ENCODE peak calls at places on chromosomes 6 and 20, in five cellular contexts. R is GM12878, A is HepG2, Y is transverse colon, J is gastrocnemius medialis. U is an unnamed sample.

GRCh38 chr20:47318027-47318595 is 38.4 kb downstream of the ZMYND8 start:
- DNase-seq in R (no peak), J (peak; percentile 63), Y (peak; percentile 73), A (peak; percentile 94), U (no peak)

GRCh38 chr20:50586531-50587232 is 76.5 kb downstream of the PTPN1 start:
- DNase-seq in Y (no peak), A (no peak), J (no peak), R (no peak), U (no peak)

GRCh38 chr6:110537208-110538123 is 61.1 kb upstream of the SLC22A16 start:
- DNase-seq in A (peak; percentile 73), R (no peak), J (no peak), Y (no peak), U (no peak)

GRCh38 chr6:104682722-104683643 is 176.7 kb downstream of the HACE1 start:
- DNase-seq in J (no peak), R (no peak), Y (peak; percentile 33), A (peak; percentile 40), U (no peak)

GRCh38 chr6:45006893-45007292 is 321.2 kb upstream of the RUNX2 start:
- DNase-seq in Y (no peak), R (no peak), J (no peak), A (no peak), U (no peak)

GRCh38 chr6:135673671-135674309 is 176.2 kb upstream of the AHI1 start:
- DNase-seq in A (no peak), R (no peak), J (no peak), Y (no peak), U (no peak)

GRCh38 chr6:16918586-16918985 is 157.3 kb upstream of the ATXN1 start:
- DNase-seq in A (no peak), Y (no peak), R (no peak), J (no peak), U (no peak)

GRCh38 chr6:128580224-128581110 is 60.1 kb upstream of the PTPRK start:
- DNase-seq in Y (no peak), R (no peak), J (no peak), A (no peak), U (no peak)

GRCh38 chr6:47478233-47479155 is 905 bp downstream of the CD2AP start:
- DNase-seq in J (no peak), Y (peak; percentile 41), R (no peak), A (peak; percentile 43), U (no peak)

GRCh38 chr6:87755697-87756671 is 54.0 kb upstream of the AKIRIN2 start:
- DNase-seq in R (no peak), Y (no peak), A (no peak), J (no peak), U (no peak)

DNA sequence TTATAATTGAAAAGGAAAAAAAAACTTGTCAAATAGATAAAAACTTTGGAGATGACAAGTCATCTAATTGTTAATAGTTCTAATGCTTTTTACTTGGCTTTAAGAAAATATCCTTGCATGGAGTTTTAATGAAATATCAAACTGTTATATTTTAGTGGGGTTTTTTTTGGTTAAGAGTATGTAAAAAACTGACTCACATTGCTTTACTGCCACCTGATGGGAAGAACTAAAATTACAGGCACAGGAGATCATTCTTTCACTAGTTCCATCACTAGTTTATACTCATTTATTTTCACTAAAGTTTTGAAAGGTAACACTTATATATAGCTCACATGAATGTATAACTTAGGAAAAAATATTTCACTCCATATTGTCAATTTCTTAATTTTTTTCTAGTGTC is 309.1 kb downstream of the LMBRD1 start:
- DNase-seq in A (no peak), J (no peak), R (no peak), Y (no peak), U (no peak)
- TF ChIP-seq CTCF in A (peak; percentile 28), J (no peak), R (peak; percentile 19), Y (no peak), U (no peak)

GRCh38 chr6:157045831-157046454 is 268.8 kb downstream of the ARID1B start:
- DNase-seq in A (peak; percentile 29), R (no peak), J (no peak), Y (no peak), U (no peak)

GRCh38 chr6:157047951-157048350 is 270.8 kb downstream of the ARID1B start:
- DNase-seq in R (no peak), J (no peak), Y (no peak), A (no peak), U (no peak)

GRCh38 chr6:157049126-157049525 is 271.9 kb downstream of the ARID1B start:
- DNase-seq in R (no peak), Y (no peak), J (no peak), A (no peak), U (no peak)

GRCh38 chr6:157046776-157047175 is 269.6 kb downstream of the ARID1B start:
- DNase-seq in Y (no peak), J (no peak), A (no peak), R (no peak), U (no peak)

DNA sequence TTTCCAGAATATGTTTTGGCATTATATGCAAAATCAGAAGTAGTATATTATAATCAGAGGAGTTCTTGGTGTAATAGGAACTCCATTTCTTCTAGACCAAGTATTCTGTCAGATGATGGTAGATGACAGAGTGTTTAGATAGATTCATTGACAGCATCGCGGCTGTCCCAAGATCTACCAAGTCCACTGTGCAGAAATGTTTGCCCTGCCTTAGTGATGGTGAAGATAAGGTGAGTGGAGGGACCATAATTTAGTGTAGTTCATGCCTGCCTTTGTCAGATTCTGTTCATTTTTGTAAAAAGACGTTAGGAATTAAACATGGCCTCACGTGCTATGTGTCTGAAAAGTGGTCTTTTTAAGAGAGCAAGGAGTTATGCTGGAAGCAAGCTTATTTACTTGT is 270.1 kb downstream of the ARID1B start:
- DNase-seq in A (no peak), J (no peak), Y (no peak), R (no peak), U (no peak)
- TF ChIP-seq POLR2A in A (no peak), J (no peak), Y (no peak), R (no peak), U (no peak)

DNA sequence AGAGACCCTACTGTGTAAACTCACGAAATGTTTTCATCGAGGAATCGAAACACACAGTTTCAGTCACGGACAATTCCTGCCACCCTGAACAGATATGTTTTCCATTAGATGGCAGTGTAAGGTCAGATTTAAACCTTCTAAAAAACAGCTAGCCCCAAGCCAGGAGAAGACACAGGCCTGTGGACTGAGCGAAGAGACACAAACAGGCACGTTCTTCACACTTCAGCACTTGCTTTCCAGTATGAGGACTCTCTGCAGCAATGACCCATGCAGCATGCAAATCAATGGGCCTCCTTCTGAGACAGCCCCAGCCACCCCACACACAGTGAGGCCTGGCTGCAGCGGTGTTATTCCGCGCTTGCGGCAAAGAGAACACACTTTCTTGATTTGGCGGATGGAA is 31.9 kb downstream of the HUS1B start:
- DNase-seq in A (no peak), Y (no peak), J (no peak), R (peak; percentile 36), U (no peak)
- TF ChIP-seq CTCF in A (no peak), Y (peak; percentile 13), J (no peak), R (peak; percentile 22), U (no peak)

DNA sequence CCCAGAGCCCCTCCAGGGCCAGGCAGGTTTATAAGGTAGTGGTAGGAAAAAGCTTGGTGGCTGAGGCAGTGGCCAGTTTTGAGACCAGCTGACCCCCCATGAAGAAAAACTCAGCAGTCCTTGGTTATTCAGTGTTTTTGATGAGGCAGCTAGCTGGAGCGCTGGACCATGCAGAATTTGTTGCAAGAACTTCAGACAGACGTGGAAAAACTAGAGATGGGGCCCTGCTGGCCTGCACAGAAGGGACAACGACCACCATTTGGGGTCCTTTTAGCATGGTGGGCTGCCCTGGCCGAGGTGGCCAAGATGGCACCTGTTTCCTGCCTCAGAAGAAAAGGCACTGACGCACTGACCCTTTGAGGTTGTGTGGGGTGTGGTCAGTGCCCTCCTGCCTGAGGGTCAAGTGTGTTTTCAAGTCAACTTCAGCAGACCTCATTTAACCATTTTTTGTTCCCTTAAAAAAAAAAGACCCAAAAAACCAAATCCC is 2.7 kb downstream of the RPS21 start:
- DNase-seq in Y (no peak), A (no peak), R (no peak), J (no peak), U (no peak)
- TF ChIP-seq POLR2A in Y (no peak), A (peak; percentile 34), R (peak; percentile 9), J (no peak), U (no peak)

GRCh38 chr6:96760153-96760687 is 77.1 kb downstream of the GPR63 start:
- DNase-seq in J (no peak), Y (no peak), A (no peak), R (no peak), U (no peak)
- TF ChIP-seq CTCF in J (no peak), Y (no peak), A (no peak), R (peak; percentile 27), U (no peak)

GRCh38 chr20:23048283-23049200 is 930 bp downstream of the THBD start:
- DNase-seq in A (no peak), J (peak; percentile 83), R (no peak), Y (peak; percentile 37), U (peak; percentile 91)

GRCh38 chr20:23047738-23048214 is 1.7 kb downstream of the THBD start:
- DNase-seq in J (peak; percentile 53), A (no peak), R (no peak), Y (no peak), U (no peak)

GRCh38 chr20:23050847-23051627 is 1.6 kb upstream of the THBD start:
- DNase-seq in A (no peak), J (peak; percentile 84), R (no peak), Y (peak; percentile 54), U (peak; percentile 84)

GRCh38 chr20:23049933-23050838 is 714 bp upstream of the THBD start:
- DNase-seq in J (peak; percentile 81), A (no peak), Y (no peak), R (no peak), U (peak; percentile 92)

GRCh38 chr20:23049201-23049932 is at the start of gene THBD:
- DNase-seq in R (no peak), J (peak; percentile 88), Y (peak; percentile 56), A (no peak), U (peak; percentile 96)
- TF ChIP-seq POLR2A in R (no peak), J (peak; percentile 78), Y (peak; percentile 76), A (no peak), U (peak; percentile 29)

GRCh38 chr6:6220718-6221117 is 99.7 kb downstream of the F13A1 start:
- DNase-seq in A (no peak), R (no peak), J (no peak), Y (no peak), U (no peak)

GRCh38 chr6:6218246-6219085 is 102.0 kb downstream of the F13A1 start:
- DNase-seq in A (no peak), R (no peak), J (peak; percentile 20), Y (no peak), U (no peak)

GRCh38 chr6:6224933-6225486 is 95.5 kb downstream of the F13A1 start:
- DNase-seq in A (peak; percentile 31), Y (no peak), R (no peak), J (no peak), U (no peak)

GRCh38 chr6:6219716-6220115 is 100.7 kb downstream of the F13A1 start:
- DNase-seq in Y (no peak), J (no peak), R (no peak), A (no peak), U (no peak)

GRCh38 chr6:6221829-6222535 is 98.5 kb downstream of the F13A1 start:
- DNase-seq in Y (peak; percentile 21), R (no peak), J (no peak), A (peak; percentile 41), U (no peak)
- TF ChIP-seq CTCF in Y (no peak), R (peak; percentile 33), J (no peak), A (peak; percentile 42), U (no peak)

GRCh38 chr6:15248451-15249370 is 2.8 kb downstream of the JARID2 start:
- DNase-seq in J (peak; percentile 92), A (peak; percentile 93), Y (peak; percentile 98), R (peak; percentile 67), U (peak; percentile 92)
- TF ChIP-seq POLR2A in J (peak; percentile 74), A (peak; percentile 45), Y (peak; percentile 59), R (peak; percentile 63), U (no peak)